ENCODE peak calls at places on chromosome 14, in ten cellular contexts. Z is progenitor cell of endocrine pancreas; W is hippocampal formation; E is body of pancreas; X is anterior cingulate cortex; M is activated CD4-positive, alpha-beta memory T cell treated with anti-CD3 and anti-CD28 coated beads, Interleukin-2, amount 10 ng/mL, durations not matched to agents 7 days and 5 days; G is uterus; D is GM04503; L is GM03348; R is adipocyte. Y is an unnamed sample.

GRCh38 chr14:100723135-100723883 is 3.4 kb upstream of the DLK1 start:
- DNase-seq in D (no peak), M (no peak), G (no peak), L (no peak), E (no peak), R (no peak), X (no peak), Z (no peak), W (no peak), Y (no peak)

GRCh38 chr14:65170768-65171251 is 68.5 kb upstream of the MAX start:
- DNase-seq in Z (no peak), G (no peak), W (peak), L (peak), E (peak), R (peak), M (peak), D (no peak), X (no peak), Y (no peak)

GRCh38 chr14:91095178-91095577 is 18.7 kb upstream of the DGLUCY start:
- DNase-seq in D (no peak), W (no peak), R (no peak), L (no peak), E (no peak), X (no peak), Z (no peak), G (no peak), M (no peak), Y (no peak)

GRCh38 chr14:85811340-85811739 is 281.4 kb downstream of the FLRT2 start:
- DNase-seq in G (no peak), Z (no peak), D (no peak), M (no peak), L (no peak), R (no peak), X (no peak), E (no peak), W (no peak), Y (no peak)

GRCh38 chr14:101111620-101112290 is 208.2 kb upstream of the RTL1 start:
- DNase-seq in X (no peak), W (no peak), Z (no peak), D (no peak), R (no peak), L (no peak), E (no peak), G (no peak), M (peak), Y (peak)

GRCh38 chr14:54435500-54435981 is 5.6 kb downstream of the CNIH1 start:
- DNase-seq in M (no peak), E (no peak), R (peak), Z (no peak), G (no peak), W (no peak), L (peak), X (no peak), D (no peak), Y (no peak)

GRCh38 chr14:63512861-63513260 is 30.3 kb downstream of the PPP2R5E start:
- DNase-seq in Z (no peak), R (no peak), E (no peak), M (no peak), D (no peak), G (no peak), W (no peak), L (no peak), X (no peak), Y (no peak)

GRCh38 chr14:65791551-65791981 is 379.0 kb downstream of the FUT8 start:
- DNase-seq in D (no peak), R (peak), L (peak), Z (no peak), G (no peak), X (no peak), W (no peak), E (no peak), M (no peak), Y (peak)

Y was measured in CD8-positive, alpha-beta T cell.